ENCODE peak calls at places on chromosomes 4 and X, in nine cellular contexts. One of them, this sample, is unnamed.

GRCh38 chr4:181566490-181566889 is 676.7 kb upstream of the TENM3 start:
- DNase-seq in aorta: no peak
- DNase-seq in naive thymus-derived CD4-positive, alpha-beta T cell: no peak
- DNase-seq in cardiac muscle cell: no peak
- DNase-seq in Karpas-422: no peak
- DNase-seq in A549: no peak
- DNase-seq in upper lobe of right lung: no peak
- DNase-seq in colonic mucosa: no peak
- DNase-seq in Peyer's patch: no peak
- DNase-seq in this sample: no peak

GRCh38 chrX:73581002-73581628 is 18.1 kb downstream of the CHIC1 start:
- DNase-seq in A549: no peak
- DNase-seq in Peyer's patch: no peak
- DNase-seq in cardiac muscle cell: no peak
- DNase-seq in naive thymus-derived CD4-positive, alpha-beta T cell: no peak
- DNase-seq in aorta: no peak
- DNase-seq in Karpas-422: no peak
- DNase-seq in colonic mucosa: peak; percentile 20
- DNase-seq in upper lobe of right lung: no peak
- DNase-seq in this sample: no peak

GRCh38 chrX:95076449-95076848 is 1402.4 kb downstream of the FAM133A start:
- DNase-seq in Peyer's patch: no peak
- DNase-seq in Karpas-422: peak; percentile 69
- DNase-seq in cardiac muscle cell: peak; percentile 37
- DNase-seq in A549: peak; percentile 30
- DNase-seq in upper lobe of right lung: no peak
- DNase-seq in colonic mucosa: no peak
- DNase-seq in aorta: no peak
- DNase-seq in naive thymus-derived CD4-positive, alpha-beta T cell: no peak
- DNase-seq in this sample: no peak

GRCh38 chrX:115023139-115023538 is 5.7 kb upstream of the IL13RA2 start:
- DNase-seq in naive thymus-derived CD4-positive, alpha-beta T cell: no peak
- DNase-seq in cardiac muscle cell: no peak
- DNase-seq in upper lobe of right lung: no peak
- DNase-seq in A549: peak; percentile 38
- DNase-seq in Peyer's patch: no peak
- DNase-seq in colonic mucosa: no peak
- DNase-seq in aorta: no peak
- DNase-seq in Karpas-422: no peak
- DNase-seq in this sample: no peak

GRCh38 chr4:147017081-147017480 is 71.4 kb upstream of the TTC29 start:
- DNase-seq in colonic mucosa: no peak
- DNase-seq in A549: no peak
- DNase-seq in Karpas-422: no peak
- DNase-seq in upper lobe of right lung: no peak
- DNase-seq in cardiac muscle cell: no peak
- DNase-seq in aorta: no peak
- DNase-seq in naive thymus-derived CD4-positive, alpha-beta T cell: no peak
- DNase-seq in Peyer's patch: no peak
- DNase-seq in this sample: no peak

GRCh38 chr4:6439120-6439757 is 33.2 kb downstream of the PPP2R2C start:
- DNase-seq in Peyer's patch: no peak
- DNase-seq in naive thymus-derived CD4-positive, alpha-beta T cell: no peak
- DNase-seq in cardiac muscle cell: no peak
- DNase-seq in aorta: no peak
- DNase-seq in Karpas-422: no peak
- DNase-seq in colonic mucosa: no peak
- DNase-seq in A549: no peak
- DNase-seq in upper lobe of right lung: no peak
- DNase-seq in this sample: no peak

GRCh38 chr4:76458829-76459228 is 23.8 kb downstream of the SHROOM3 start:
- DNase-seq in naive thymus-derived CD4-positive, alpha-beta T cell: no peak
- DNase-seq in aorta: no peak
- DNase-seq in Karpas-422: no peak
- DNase-seq in upper lobe of right lung: no peak
- DNase-seq in cardiac muscle cell: peak; percentile 2
- DNase-seq in Peyer's patch: no peak
- DNase-seq in colonic mucosa: no peak
- DNase-seq in A549: no peak
- DNase-seq in this sample: no peak

GRCh38 chr4:4651811-4652609 is 110.2 kb upstream of the STX18 start:
- DNase-seq in upper lobe of right lung: no peak
- DNase-seq in Peyer's patch: no peak
- DNase-seq in cardiac muscle cell: no peak
- DNase-seq in A549: no peak
- DNase-seq in colonic mucosa: no peak
- DNase-seq in naive thymus-derived CD4-positive, alpha-beta T cell: no peak
- DNase-seq in Karpas-422: no peak
- DNase-seq in aorta: no peak
- DNase-seq in this sample: no peak

GRCh38 chrX:151789179-151789800 is 54.7 kb downstream of the CNGA2 start:
- DNase-seq in upper lobe of right lung: no peak
- DNase-seq in colonic mucosa: peak; percentile 25
- DNase-seq in A549: peak; percentile 45
- DNase-seq in cardiac muscle cell: no peak
- DNase-seq in Peyer's patch: no peak
- DNase-seq in aorta: peak; percentile 77
- DNase-seq in Karpas-422: no peak
- DNase-seq in naive thymus-derived CD4-positive, alpha-beta T cell: no peak
- DNase-seq in this sample: peak; percentile 75

GRCh38 chr4:154944996-154945395 is 163.9 kb downstream of the RBM46 start:
- DNase-seq in upper lobe of right lung: no peak
- DNase-seq in aorta: no peak
- DNase-seq in cardiac muscle cell: no peak
- DNase-seq in Peyer's patch: no peak
- DNase-seq in colonic mucosa: no peak
- DNase-seq in naive thymus-derived CD4-positive, alpha-beta T cell: no peak
- DNase-seq in Karpas-422: no peak
- DNase-seq in A549: no peak
- DNase-seq in this sample: no peak

GRCh38 chr4:57159866-57160265 is 49.7 kb upstream of the IGFBP7 start:
- DNase-seq in naive thymus-derived CD4-positive, alpha-beta T cell: no peak
- DNase-seq in colonic mucosa: no peak
- DNase-seq in upper lobe of right lung: no peak
- DNase-seq in cardiac muscle cell: no peak
- DNase-seq in A549: no peak
- DNase-seq in aorta: no peak
- DNase-seq in Peyer's patch: no peak
- DNase-seq in Karpas-422: no peak
- DNase-seq in this sample: no peak

GRCh38 chrX:39950035-39950688 is 147.6 kb downstream of the BCOR start:
- DNase-seq in aorta: no peak
- DNase-seq in Karpas-422: peak; percentile 42
- DNase-seq in cardiac muscle cell: no peak
- DNase-seq in A549: no peak
- DNase-seq in Peyer's patch: no peak
- DNase-seq in naive thymus-derived CD4-positive, alpha-beta T cell: no peak
- DNase-seq in colonic mucosa: no peak
- DNase-seq in upper lobe of right lung: no peak
- DNase-seq in this sample: no peak

GRCh38 chr4:174592985-174593335 is 70.7 kb upstream of the HPGD start:
- DNase-seq in naive thymus-derived CD4-positive, alpha-beta T cell: no peak
- DNase-seq in Karpas-422: no peak
- DNase-seq in A549: peak; percentile 14
- DNase-seq in upper lobe of right lung: no peak
- DNase-seq in colonic mucosa: no peak
- DNase-seq in cardiac muscle cell: peak; percentile 21
- DNase-seq in aorta: no peak
- DNase-seq in Peyer's patch: no peak
- DNase-seq in this sample: no peak

GRCh38 chr4:14787894-14788293 is 214.4 kb upstream of the CPEB2 start:
- DNase-seq in colonic mucosa: no peak
- DNase-seq in naive thymus-derived CD4-positive, alpha-beta T cell: no peak
- DNase-seq in A549: peak; percentile 31
- DNase-seq in cardiac muscle cell: no peak
- DNase-seq in aorta: no peak
- DNase-seq in Karpas-422: peak; percentile 73
- DNase-seq in upper lobe of right lung: no peak
- DNase-seq in Peyer's patch: no peak
- DNase-seq in this sample: no peak

GRCh38 chr4:123350191-123350544 is 46.4 kb upstream of the SPRY1 start:
- DNase-seq in aorta: no peak
- DNase-seq in colonic mucosa: no peak
- DNase-seq in Peyer's patch: no peak
- DNase-seq in A549: peak; percentile 44
- DNase-seq in upper lobe of right lung: no peak
- DNase-seq in cardiac muscle cell: peak; percentile 46
- DNase-seq in naive thymus-derived CD4-positive, alpha-beta T cell: no peak
- DNase-seq in Karpas-422: peak; percentile 51
- DNase-seq in this sample: no peak

DNA sequence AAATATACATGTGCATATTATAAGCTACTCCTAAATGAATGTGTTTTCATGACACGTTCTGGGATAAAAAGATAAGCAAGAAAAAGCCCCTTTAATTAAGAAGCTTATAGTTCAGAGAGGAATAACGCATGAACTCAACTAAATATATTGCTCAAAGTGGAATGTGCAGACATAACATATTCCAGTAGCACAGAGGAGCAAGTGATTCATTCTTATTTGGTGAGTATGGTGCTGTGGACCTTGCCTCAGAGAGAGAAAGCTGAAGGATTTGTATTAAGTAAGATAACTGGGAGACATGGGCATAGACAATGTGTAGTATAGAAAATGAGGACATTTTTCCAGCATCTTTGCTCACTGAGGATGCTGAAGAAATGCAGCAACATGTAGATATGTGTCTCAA is 76.8 kb downstream of the CFAP299 start:
- DNase-seq in naive thymus-derived CD4-positive, alpha-beta T cell: no peak
- DNase-seq in upper lobe of right lung: no peak
- DNase-seq in colonic mucosa: no peak
- DNase-seq in Peyer's patch: no peak
- DNase-seq in A549: no peak
- DNase-seq in Karpas-422: no peak
- DNase-seq in aorta: no peak
- DNase-seq in cardiac muscle cell: no peak
- DNase-seq in this sample: no peak
- H3K4me1 ChIP-seq in naive thymus-derived CD4-positive, alpha-beta T cell: no peaks in the 10 kb centered on the region
- H3K4me1 ChIP-seq in upper lobe of right lung: no peaks in the 10 kb centered on the region
- H3K4me1 ChIP-seq in colonic mucosa: no peaks in the 10 kb centered on the region
- H3K4me1 ChIP-seq in Peyer's patch: no peaks in the 10 kb centered on the region
- H3K4me1 ChIP-seq in A549: no peaks in the 10 kb centered on the region
- H3K4me1 ChIP-seq in Karpas-422: no peaks in the 10 kb centered on the region
- H3K4me1 ChIP-seq in aorta: no peaks in the 10 kb centered on the region
- H3K4me1 ChIP-seq in cardiac muscle cell: no peaks in the 10 kb centered on the region
- H3K4me1 ChIP-seq in this sample: no peaks in the 10 kb centered on the region

DNA sequence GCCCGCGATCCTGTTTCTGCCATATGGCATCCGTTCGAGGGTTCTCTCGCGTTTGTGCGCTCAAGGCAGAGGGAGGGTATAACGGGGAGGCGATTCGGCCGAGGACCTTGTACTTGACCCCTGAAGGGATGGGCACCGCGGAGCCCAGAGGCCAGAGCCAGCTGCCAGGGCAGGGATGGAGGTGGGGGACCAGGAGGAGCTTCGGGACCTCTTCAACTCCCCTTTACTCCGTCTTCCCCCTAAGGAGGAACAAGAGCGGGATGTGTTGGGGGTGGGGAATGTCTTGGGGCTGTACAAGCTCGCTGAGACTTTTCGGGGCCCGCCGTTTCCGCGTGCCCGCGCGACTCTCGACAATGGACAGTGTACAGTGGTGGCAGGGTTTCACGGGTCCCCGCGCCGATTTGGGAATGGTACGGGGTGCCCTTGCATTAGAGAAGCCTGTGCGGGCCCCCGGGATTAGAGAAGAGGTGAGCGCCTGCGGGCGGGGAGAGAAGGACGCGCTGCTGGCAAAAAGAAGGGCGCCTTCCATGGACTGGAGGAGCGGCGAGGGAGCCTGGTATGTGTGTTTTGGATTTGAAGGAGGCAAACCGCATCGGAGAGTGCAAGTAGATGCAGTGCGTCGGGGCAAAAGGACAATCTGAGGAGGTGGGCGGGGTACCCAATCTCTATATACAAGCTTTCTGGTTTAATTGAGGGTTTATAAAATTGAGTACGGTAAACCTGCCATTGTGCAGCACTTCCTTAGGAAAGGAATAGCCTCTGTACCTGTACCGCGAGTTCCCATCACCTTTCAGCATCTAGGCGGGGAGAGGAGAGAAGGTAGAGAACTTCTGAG is 841 bp downstream of the UGT8 start:
- DNase-seq in colonic mucosa: peak; percentile 68
- DNase-seq in upper lobe of right lung: peak; percentile 68
- DNase-seq in Karpas-422: no peak
- DNase-seq in aorta: no peak
- DNase-seq in cardiac muscle cell: peak; percentile 29
- DNase-seq in A549: no peak
- DNase-seq in Peyer's patch: peak; percentile 73
- DNase-seq in naive thymus-derived CD4-positive, alpha-beta T cell: no peak
- DNase-seq in this sample: no peak
- H3K4me3 ChIP-seq in colonic mucosa: peak overlapping the region; percentile 56
- H3K4me3 ChIP-seq in upper lobe of right lung: peak overlapping the region; percentile 49
- H3K4me3 ChIP-seq in Karpas-422: no peak overlapping the region
- H3K4me3 ChIP-seq in aorta: peak overlapping the region; percentile 37
- H3K4me3 ChIP-seq in cardiac muscle cell: peak overlapping the region; percentile 44
- H3K4me3 ChIP-seq in A549: peak overlapping the region; percentile 43
- H3K4me3 ChIP-seq in Peyer's patch: peak overlapping the region; percentile 68
- H3K4me3 ChIP-seq in naive thymus-derived CD4-positive, alpha-beta T cell: no peak overlapping the region
- H3K4me3 ChIP-seq in this sample: peak overlapping the region; percentile 50

DNA sequence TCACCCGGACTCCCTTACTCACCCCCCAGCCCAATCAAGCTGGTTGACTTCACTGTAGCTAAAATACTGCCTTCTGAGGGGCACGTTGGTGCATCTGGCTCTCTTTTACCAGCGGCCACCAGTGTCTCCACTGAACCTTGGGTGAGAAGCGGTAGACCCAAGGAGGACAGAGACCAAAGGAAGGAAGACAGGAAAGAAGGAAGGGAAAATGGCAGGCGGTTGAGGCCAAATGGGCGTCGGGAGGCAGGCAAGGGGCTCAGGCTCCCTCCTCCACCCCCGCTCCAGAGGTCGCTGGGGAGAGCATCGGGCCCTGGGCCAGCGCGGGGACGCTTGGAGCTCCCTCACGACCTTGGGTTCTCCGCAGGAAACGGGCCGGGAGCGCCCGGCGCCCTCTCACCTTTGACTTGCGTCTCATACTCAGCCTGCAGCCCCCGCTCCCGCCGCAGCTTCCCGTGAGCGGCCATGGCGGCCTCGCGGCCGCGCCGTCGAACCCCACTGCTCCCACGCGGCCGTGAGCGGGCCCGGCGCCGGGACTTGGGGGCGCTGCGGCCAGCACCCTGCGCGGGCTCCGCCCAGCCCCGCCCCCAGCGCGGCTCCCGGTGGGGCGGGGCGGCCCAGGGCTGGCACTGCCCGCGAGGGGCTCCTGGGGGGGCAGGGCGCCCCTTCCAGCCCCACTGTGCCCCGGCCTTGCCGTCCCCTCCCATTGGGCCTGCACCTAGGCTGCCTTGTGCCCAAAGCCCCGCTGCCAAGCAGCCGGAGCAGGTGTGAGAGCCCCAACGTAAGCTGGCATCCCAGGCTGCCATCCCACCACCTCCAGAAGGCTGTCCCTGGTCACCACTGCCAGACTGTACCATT is at the start of gene ARHGAP4:
- DNase-seq in cardiac muscle cell: no peak
- DNase-seq in Karpas-422: peak; percentile 88
- DNase-seq in aorta: no peak
- DNase-seq in colonic mucosa: no peak
- DNase-seq in upper lobe of right lung: peak; percentile 71
- DNase-seq in naive thymus-derived CD4-positive, alpha-beta T cell: no peak
- DNase-seq in Peyer's patch: peak; percentile 53
- DNase-seq in A549: no peak
- DNase-seq in this sample: no peak
- H3K4me1 ChIP-seq in cardiac muscle cell: peaks cover 11% of the 10 kb centered on the region
- H3K4me1 ChIP-seq in Karpas-422: peaks cover 48% of the 10 kb centered on the region
- H3K4me1 ChIP-seq in aorta: no peaks in the 10 kb centered on the region
- H3K4me1 ChIP-seq in colonic mucosa: no peaks in the 10 kb centered on the region
- H3K4me1 ChIP-seq in upper lobe of right lung: peaks cover 18% of the 10 kb centered on the region
- H3K4me1 ChIP-seq in naive thymus-derived CD4-positive, alpha-beta T cell: peaks cover 22% of the 10 kb centered on the region
- H3K4me1 ChIP-seq in Peyer's patch: no peaks in the 10 kb centered on the region
- H3K4me1 ChIP-seq in A549: peaks cover 14% of the 10 kb centered on the region
- H3K4me1 ChIP-seq in this sample: peaks cover 52% of the 10 kb centered on the region

GRCh38 chr4:99808260-99808857 is 8.3 kb upstream of the DAPP1 start:
- DNase-seq in cardiac muscle cell: peak; percentile 69
- DNase-seq in upper lobe of right lung: peak; percentile 78
- DNase-seq in naive thymus-derived CD4-positive, alpha-beta T cell: peak; percentile 62
- DNase-seq in A549: peak; percentile 59
- DNase-seq in Peyer's patch: peak; percentile 64
- DNase-seq in aorta: peak; percentile 55
- DNase-seq in colonic mucosa: peak; percentile 69
- DNase-seq in Karpas-422: peak; percentile 92
- DNase-seq in this sample: no peak
- H3K4me3 ChIP-seq in cardiac muscle cell: no peak overlapping the region
- H3K4me3 ChIP-seq in upper lobe of right lung: no peak overlapping the region
- H3K4me3 ChIP-seq in naive thymus-derived CD4-positive, alpha-beta T cell: no peak overlapping the region
- H3K4me3 ChIP-seq in A549: no peak overlapping the region
- H3K4me3 ChIP-seq in Peyer's patch: no peak overlapping the region
- H3K4me3 ChIP-seq in aorta: no peak overlapping the region
- H3K4me3 ChIP-seq in colonic mucosa: no peak overlapping the region
- H3K4me3 ChIP-seq in Karpas-422: peak overlapping the region; percentile 45
- H3K4me3 ChIP-seq in this sample: no peak overlapping the region